ENCODE peak calls at places on chromosomes 16 and 17, in six cellular contexts. One of them, this sample, is unnamed.

GRCh38 chr17:37735165-37735564 is 9.7 kb downstream of the HNF1B start:
- DNase-seq in cardiac muscle cell: no peak
- DNase-seq in mesothelial cell of epicardium: no peak
- DNase-seq in HuH-7: no peak
- DNase-seq in B cell: no peak
- DNase-seq in CD8-positive, alpha-beta T cell: no peak
- DNase-seq in this sample: no peak

GRCh38 chr17:41697122-41697962 is 8.7 kb downstream of the EIF1 start:
- DNase-seq in cardiac muscle cell: peak
- DNase-seq in CD8-positive, alpha-beta T cell: no peak
- DNase-seq in HuH-7: peak
- DNase-seq in B cell: no peak
- DNase-seq in mesothelial cell of epicardium: no peak
- DNase-seq in this sample: no peak

GRCh38 chr17:77002103-77003045 is 134.2 kb downstream of the MGAT5B start:
- DNase-seq in cardiac muscle cell: peak
- DNase-seq in CD8-positive, alpha-beta T cell: no peak
- DNase-seq in B cell: no peak
- DNase-seq in mesothelial cell of epicardium: no peak
- DNase-seq in HuH-7: no peak
- DNase-seq in this sample: no peak

GRCh38 chr16:2513405-2514332 is at the start of gene ATP6V0C:
- DNase-seq in CD8-positive, alpha-beta T cell: peak
- DNase-seq in B cell: peak
- DNase-seq in mesothelial cell of epicardium: peak
- DNase-seq in cardiac muscle cell: peak
- DNase-seq in HuH-7: peak
- DNase-seq in this sample: peak

GRCh38 chr16:27822529-27823437 is 240.7 kb downstream of the GSG1L start:
- DNase-seq in cardiac muscle cell: no peak
- DNase-seq in HuH-7: no peak
- DNase-seq in CD8-positive, alpha-beta T cell: no peak
- DNase-seq in B cell: no peak
- DNase-seq in mesothelial cell of epicardium: no peak
- DNase-seq in this sample: no peak

GRCh38 chr17:82152114-82152513 is 54.1 kb upstream of the FASN start:
- DNase-seq in B cell: no peak
- DNase-seq in HuH-7: no peak
- DNase-seq in CD8-positive, alpha-beta T cell: no peak
- DNase-seq in mesothelial cell of epicardium: no peak
- DNase-seq in cardiac muscle cell: no peak
- DNase-seq in this sample: no peak

GRCh38 chr17:47733414-47734288 is 615 bp downstream of the TBX21 start:
- DNase-seq in mesothelial cell of epicardium: no peak
- DNase-seq in cardiac muscle cell: no peak
- DNase-seq in CD8-positive, alpha-beta T cell: no peak
- DNase-seq in B cell: peak
- DNase-seq in HuH-7: no peak
- DNase-seq in this sample: no peak

GRCh38 chr17:79814966-79815835 is 18.3 kb upstream of the CBX8 start:
- DNase-seq in B cell: peak
- DNase-seq in HuH-7: no peak
- DNase-seq in mesothelial cell of epicardium: peak
- DNase-seq in CD8-positive, alpha-beta T cell: no peak
- DNase-seq in cardiac muscle cell: peak
- DNase-seq in this sample: no peak

GRCh38 chr17:42107597-42108576 is 4.6 kb downstream of the DHX58 start:
- DNase-seq in HuH-7: peak
- DNase-seq in cardiac muscle cell: peak
- DNase-seq in mesothelial cell of epicardium: peak
- DNase-seq in B cell: peak
- DNase-seq in CD8-positive, alpha-beta T cell: peak
- DNase-seq in this sample: peak

GRCh38 chr16:85334718-85335583 is 222.7 kb upstream of the CIBAR2 start:
- DNase-seq in CD8-positive, alpha-beta T cell: no peak
- DNase-seq in mesothelial cell of epicardium: no peak
- DNase-seq in cardiac muscle cell: peak
- DNase-seq in HuH-7: no peak
- DNase-seq in B cell: peak
- DNase-seq in this sample: no peak

GRCh38 chr16:19781196-19781595 is 63.1 kb downstream of the IQCK start:
- DNase-seq in CD8-positive, alpha-beta T cell: no peak
- DNase-seq in B cell: no peak
- DNase-seq in cardiac muscle cell: peak
- DNase-seq in mesothelial cell of epicardium: no peak
- DNase-seq in HuH-7: no peak
- DNase-seq in this sample: no peak

GRCh38 chr17:32243712-32244111 is 21.9 kb upstream of the RHBDL3 start:
- DNase-seq in cardiac muscle cell: no peak
- DNase-seq in HuH-7: no peak
- DNase-seq in mesothelial cell of epicardium: no peak
- DNase-seq in CD8-positive, alpha-beta T cell: no peak
- DNase-seq in B cell: no peak
- DNase-seq in this sample: no peak

GRCh38 chr17:57839571-57839923 is 10.3 kb downstream of the MRPS23 start:
- DNase-seq in CD8-positive, alpha-beta T cell: no peak
- DNase-seq in mesothelial cell of epicardium: no peak
- DNase-seq in HuH-7: no peak
- DNase-seq in cardiac muscle cell: no peak
- DNase-seq in B cell: no peak
- DNase-seq in this sample: no peak

GRCh38 chr16:67430504-67431076 is 331 bp upstream of the HSD11B2 start:
- DNase-seq in HuH-7: peak
- DNase-seq in B cell: peak
- DNase-seq in mesothelial cell of epicardium: no peak
- DNase-seq in cardiac muscle cell: no peak
- DNase-seq in CD8-positive, alpha-beta T cell: no peak
- DNase-seq in this sample: peak

GRCh38 chr16:66899945-66900688 is 18.6 kb downstream of the CDH16 start:
- DNase-seq in CD8-positive, alpha-beta T cell: no peak
- DNase-seq in cardiac muscle cell: peak
- DNase-seq in mesothelial cell of epicardium: peak
- DNase-seq in B cell: no peak
- DNase-seq in HuH-7: no peak
- DNase-seq in this sample: no peak

GRCh38 chr16:89534147-89534788 is 26.1 kb downstream of the SPG7 start:
- DNase-seq in mesothelial cell of epicardium: no peak
- DNase-seq in cardiac muscle cell: peak
- DNase-seq in CD8-positive, alpha-beta T cell: peak
- DNase-seq in B cell: peak
- DNase-seq in HuH-7: no peak
- DNase-seq in this sample: no peak

GRCh38 chr17:57954421-57955182 is 610 bp downstream of the CUEDC1 start:
- DNase-seq in cardiac muscle cell: peak
- DNase-seq in mesothelial cell of epicardium: no peak
- DNase-seq in B cell: no peak
- DNase-seq in CD8-positive, alpha-beta T cell: no peak
- DNase-seq in HuH-7: peak
- DNase-seq in this sample: no peak

GRCh38 chr17:49201481-49201927 is 8.9 kb downstream of the GNGT2 start:
- DNase-seq in B cell: no peak
- DNase-seq in CD8-positive, alpha-beta T cell: no peak
- DNase-seq in mesothelial cell of epicardium: no peak
- DNase-seq in HuH-7: no peak
- DNase-seq in cardiac muscle cell: peak
- DNase-seq in this sample: no peak

GRCh38 chr17:39757931-39758873 is 20.5 kb downstream of the GRB7 start:
- DNase-seq in mesothelial cell of epicardium: no peak
- DNase-seq in cardiac muscle cell: no peak
- DNase-seq in CD8-positive, alpha-beta T cell: peak
- DNase-seq in B cell: peak
- DNase-seq in HuH-7: no peak
- DNase-seq in this sample: peak

GRCh38 chr16:58022601-58023371 is 2.8 kb upstream of the MMP15 start:
- DNase-seq in cardiac muscle cell: peak
- DNase-seq in HuH-7: no peak
- DNase-seq in B cell: no peak
- DNase-seq in CD8-positive, alpha-beta T cell: no peak
- DNase-seq in mesothelial cell of epicardium: no peak
- DNase-seq in this sample: no peak

GRCh38 chr16:2331199-2331931 is 9.2 kb downstream of the ABCA3 start:
- DNase-seq in mesothelial cell of epicardium: no peak
- DNase-seq in CD8-positive, alpha-beta T cell: no peak
- DNase-seq in cardiac muscle cell: no peak
- DNase-seq in B cell: no peak
- DNase-seq in HuH-7: no peak
- DNase-seq in this sample: no peak

GRCh38 chr16:84979516-84979915 is 31.8 kb downstream of the ZDHHC7 start:
- DNase-seq in cardiac muscle cell: no peak
- DNase-seq in HuH-7: no peak
- DNase-seq in mesothelial cell of epicardium: no peak
- DNase-seq in B cell: no peak
- DNase-seq in CD8-positive, alpha-beta T cell: no peak
- DNase-seq in this sample: no peak

GRCh38 chr17:59790936-59791335 is 83.5 kb downstream of the VMP1 start:
- DNase-seq in CD8-positive, alpha-beta T cell: no peak
- DNase-seq in HuH-7: no peak
- DNase-seq in mesothelial cell of epicardium: no peak
- DNase-seq in B cell: no peak
- DNase-seq in cardiac muscle cell: no peak
- DNase-seq in this sample: no peak

GRCh38 chr17:33874617-33875060 is 380.4 kb upstream of the CCL2 start:
- DNase-seq in mesothelial cell of epicardium: no peak
- DNase-seq in B cell: no peak
- DNase-seq in CD8-positive, alpha-beta T cell: no peak
- DNase-seq in HuH-7: no peak
- DNase-seq in cardiac muscle cell: no peak
- DNase-seq in this sample: no peak

GRCh38 chr16:84514874-84515835 is 10.7 kb upstream of the MEAK7 start:
- DNase-seq in CD8-positive, alpha-beta T cell: peak
- DNase-seq in B cell: peak
- DNase-seq in HuH-7: peak
- DNase-seq in mesothelial cell of epicardium: no peak
- DNase-seq in cardiac muscle cell: no peak
- DNase-seq in this sample: peak

GRCh38 chr17:46027326-46028325 is 28.6 kb downstream of the STH start:
- DNase-seq in cardiac muscle cell: no peak
- DNase-seq in HuH-7: no peak
- DNase-seq in B cell: no peak
- DNase-seq in mesothelial cell of epicardium: no peak
- DNase-seq in CD8-positive, alpha-beta T cell: no peak
- DNase-seq in this sample: no peak

GRCh38 chr16:90046971-90047713 is 27.9 kb upstream of the DBNDD1 start:
- DNase-seq in mesothelial cell of epicardium: no peak
- DNase-seq in CD8-positive, alpha-beta T cell: no peak
- DNase-seq in cardiac muscle cell: peak
- DNase-seq in B cell: peak
- DNase-seq in HuH-7: peak
- DNase-seq in this sample: no peak

GRCh38 chr17:72416054-72416691 is 295.4 kb downstream of the SOX9 start:
- DNase-seq in HuH-7: no peak
- DNase-seq in mesothelial cell of epicardium: no peak
- DNase-seq in cardiac muscle cell: peak
- DNase-seq in CD8-positive, alpha-beta T cell: no peak
- DNase-seq in B cell: no peak
- DNase-seq in this sample: no peak

GRCh38 chr16:80852261-80852872 is 48.0 kb upstream of the CDYL2 start:
- DNase-seq in cardiac muscle cell: peak
- DNase-seq in B cell: peak
- DNase-seq in CD8-positive, alpha-beta T cell: no peak
- DNase-seq in HuH-7: peak
- DNase-seq in mesothelial cell of epicardium: no peak
- DNase-seq in this sample: peak

GRCh38 chr16:970766-971581 is at the start of gene LMF1:
- DNase-seq in CD8-positive, alpha-beta T cell: peak
- DNase-seq in mesothelial cell of epicardium: peak
- DNase-seq in HuH-7: peak
- DNase-seq in B cell: peak
- DNase-seq in cardiac muscle cell: peak
- DNase-seq in this sample: peak

GRCh38 chr17:77687417-77687816 is 271.1 kb upstream of the TNRC6C start:
- DNase-seq in cardiac muscle cell: no peak
- DNase-seq in CD8-positive, alpha-beta T cell: no peak
- DNase-seq in HuH-7: no peak
- DNase-seq in B cell: no peak
- DNase-seq in mesothelial cell of epicardium: no peak
- DNase-seq in this sample: no peak

This sample was measured in GM12865.